ENCODE peak calls at places on chromosomes 1 and 21, in seven cellular contexts. R is T follicular helper cell; Y is M059J; V is stromal cell of bone marrow; Z is A549; P is stimulated activated CD4-positive, alpha-beta T cell treated with anti-CD3 and anti-CD28 coated beads, Interleukin-12 subunit alpha, Interleukin-12 subunit beta, amount 100 ng/mL, for 48 hours; L is SW480. F is an unnamed sample.

GRCh38 chr1:180243517-180244221 is 13.6 kb downstream of the LHX4 start:
- DNase-seq in R (no peak), Y (no peak), L (no peak), V (no peak), P (no peak), Z (peak; percentile 36), F (no peak)

GRCh38 chr1:101406271-101406670 is 169.5 kb downstream of the S1PR1 start:
- DNase-seq in Z (no peak), V (no peak), L (no peak), R (no peak), P (no peak), Y (no peak), F (no peak)

GRCh38 chr1:156717411-156717810 is 10.9 kb upstream of the METTL25B start:
- DNase-seq in Z (no peak), Y (peak; percentile 57), V (no peak), P (no peak), L (no peak), R (no peak), F (no peak)

GRCh38 chr1:160070243-160071163 is 543 bp upstream of the KCNJ10 start:
- DNase-seq in Z (peak; percentile 67), R (peak; percentile 68), P (peak; percentile 24), L (peak; percentile 59), V (peak; percentile 19), Y (peak; percentile 31), F (peak; percentile 68)

GRCh38 chr1:225762444-225762843 is 15.2 kb upstream of the SRP9 start:
- DNase-seq in L (no peak), Y (no peak), P (no peak), Z (peak; percentile 29), R (no peak), V (no peak), F (no peak)

GRCh38 chr1:2632561-2633361 is at the start of gene MMEL1:
- DNase-seq in R (no peak), V (no peak), Z (no peak), Y (no peak), P (no peak), L (no peak), F (no peak)

GRCh38 chr21:28018213-28018612 is 974.5 kb downstream of the LTN1 start:
- DNase-seq in P (no peak), R (no peak), Z (no peak), Y (no peak), V (no peak), L (no peak), F (no peak)

GRCh38 chr1:45684402-45684801 is 1.9 kb downstream of the GPBP1L1 start:
- DNase-seq in P (no peak), V (no peak), L (no peak), R (no peak), Z (no peak), Y (no peak), F (no peak)

GRCh38 chr1:103056423-103056822 is 51.9 kb downstream of the COL11A1 start:
- DNase-seq in V (no peak), Z (no peak), P (no peak), L (no peak), R (no peak), Y (no peak), F (no peak)

GRCh38 chr1:84541679-84542078 is 32.6 kb downstream of the CTBS start:
- DNase-seq in L (peak; percentile 22), Y (no peak), Z (no peak), V (no peak), R (no peak), P (no peak), F (no peak)

GRCh38 chr21:44836666-44837471 is 19.0 kb upstream of the SUMO3 start:
- DNase-seq in V (no peak), R (no peak), L (peak; percentile 44), Y (peak; percentile 40), P (no peak), Z (no peak), F (no peak)

GRCh38 chr1:157966034-157966671 is 27.3 kb upstream of the KIRREL1 start:
- DNase-seq in V (no peak), L (peak; percentile 29), Z (peak; percentile 64), Y (peak; percentile 62), R (no peak), P (no peak), F (no peak)

GRCh38 chr21:42234026-42234425 is 15.1 kb downstream of the ABCG1 start:
- DNase-seq in Z (no peak), L (no peak), V (no peak), R (no peak), Y (no peak), P (no peak), F (no peak)

GRCh38 chr1:240464099-240464498 is 147.9 kb downstream of the GREM2 start:
- DNase-seq in V (no peak), Z (no peak), Y (no peak), R (no peak), P (no peak), L (no peak), F (no peak)

GRCh38 chr1:172719694-172720138 is 60.8 kb downstream of the FASLG start:
- DNase-seq in Y (peak; percentile 63), P (peak; percentile 42), L (peak; percentile 47), V (peak; percentile 34), Z (peak; percentile 54), R (no peak), F (no peak)

GRCh38 chr1:203592156-203592555 is 34.5 kb upstream of the ATP2B4 start:
- DNase-seq in R (no peak), Z (no peak), P (no peak), V (no peak), Y (peak; percentile 46), L (no peak), F (no peak)

GRCh38 chr1:26949926-26950319 is 10.3 kb downstream of the KDF1 start:
- DNase-seq in Z (no peak), L (peak; percentile 28), P (no peak), V (no peak), Y (peak; percentile 26), R (no peak), F (no peak)

GRCh38 chr1:161998811-161999210 is 24.9 kb downstream of the OLFML2B start:
- DNase-seq in Z (no peak), P (no peak), V (no peak), L (no peak), R (no peak), Y (peak; percentile 96), F (no peak)

F was measured in CD8-positive, alpha-beta T cell.